ENCODE peak calls at places on chromosomes 2 and 18, in six cellular contexts. G, B, H, T, I and S are unnamed samples.

GRCh38 chr2:27522400-27522945 is 25.8 kb downstream of the GCKR start:
- DNase-seq in G (peak), B (no peak), H (no peak), T (no peak), I (no peak), S (no peak)

GRCh38 chr2:25881759-25882158 is 3.5 kb upstream of the ASXL2 start:
- DNase-seq in G (no peak), B (no peak), H (no peak), T (no peak), I (no peak), S (no peak)

GRCh38 chr2:164847966-164848365 is 6.3 kb upstream of the COBLL1 start:
- DNase-seq in G (no peak), B (no peak), H (no peak), T (no peak), I (no peak), S (no peak)

GRCh38 chr2:180578441-180578840 is 402.0 kb upstream of the UBE2E3 start:
- DNase-seq in G (no peak), B (no peak), H (no peak), T (no peak), I (no peak), S (no peak)

GRCh38 chr2:236728916-236729670 is 159.5 kb downstream of the ACKR3 start:
- DNase-seq in G (no peak), B (no peak), H (no peak), T (no peak), I (no peak), S (no peak)

GRCh38 chr2:181943411-181944124 is 42.1 kb upstream of the PPP1R1C start:
- DNase-seq in G (no peak), B (no peak), H (no peak), T (no peak), I (no peak), S (no peak)

GRCh38 chr2:182649316-182649715 is 66.7 kb upstream of the DNAJC10 start:
- DNase-seq in G (peak), B (no peak), H (no peak), T (peak), I (no peak), S (no peak)

GRCh38 chr2:65434592-65435241 is 2.3 kb upstream of the SPRED2 start:
- DNase-seq in G (no peak), B (no peak), H (no peak), T (no peak), I (no peak), S (no peak)

GRCh38 chr2:108270768-108271506 is 17.8 kb upstream of the SULT1C2 start:
- DNase-seq in G (no peak), B (no peak), H (no peak), T (no peak), I (no peak), S (no peak)

GRCh38 chr2:126749537-126749936 is 93.6 kb downstream of the GYPC start:
- DNase-seq in G (no peak), B (no peak), H (no peak), T (no peak), I (no peak), S (no peak)

GRCh38 chr2:79717364-79718007 is 204.6 kb downstream of the CTNNA2 start:
- DNase-seq in G (peak), B (no peak), H (peak), T (no peak), I (no peak), S (no peak)

GRCh38 chr18:60202702-60203101 is 169.9 kb downstream of the MC4R start:
- DNase-seq in G (no peak), B (no peak), H (no peak), T (no peak), I (no peak), S (no peak)

GRCh38 chr2:32683520-32684086 is 55.8 kb downstream of the TTC27 start:
- DNase-seq in G (no peak), B (no peak), H (no peak), T (no peak), I (no peak), S (no peak)

GRCh38 chr2:121570036-121570664 is 39.5 kb downstream of the RNU4ATAC start:
- DNase-seq in G (no peak), B (no peak), H (no peak), T (no peak), I (no peak), S (no peak)

GRCh38 chr2:26302846-26303245 is 43.1 kb upstream of the SELENOI start:
- DNase-seq in G (no peak), B (no peak), H (no peak), T (no peak), I (no peak), S (no peak)

GRCh38 chr2:202831241-202831997 is 40.1 kb downstream of the ICA1L start:
- DNase-seq in G (peak), B (peak), H (peak), T (no peak), I (no peak), S (peak)

GRCh38 chr2:69067026-69067630 is 54.1 kb downstream of the ANTXR1 start:
- DNase-seq in G (no peak), B (no peak), H (no peak), T (no peak), I (no peak), S (no peak)

GRCh38 chr2:229235136-229235914 is 35.8 kb downstream of the PID1 start:
- DNase-seq in G (no peak), B (no peak), H (no peak), T (no peak), I (no peak), S (no peak)

GRCh38 chr2:159146930-159147666 is 139.4 kb downstream of the WDSUB1 start:
- DNase-seq in G (no peak), B (no peak), H (no peak), T (no peak), I (no peak), S (no peak)

GRCh38 chr2:43461461-43462073 is 134.3 kb downstream of the THADA start:
- DNase-seq in G (no peak), B (no peak), H (no peak), T (no peak), I (no peak), S (no peak)

GRCh38 chr2:30252723-30253688 is 21.7 kb downstream of the LBH start:
- DNase-seq in G (peak), B (no peak), H (peak), T (no peak), I (no peak), S (peak)

GRCh38 chr2:80238692-80239469 is 65.7 kb downstream of the LRRTM1 start:
- DNase-seq in G (peak), B (no peak), H (no peak), T (no peak), I (no peak), S (no peak)

GRCh38 chr18:13281406-13281805 is 62.8 kb downstream of the LDLRAD4 start:
- DNase-seq in G (no peak), B (no peak), H (no peak), T (no peak), I (no peak), S (no peak)

GRCh38 chr2:36413218-36413617 is 57.6 kb downstream of the CRIM1 start:
- DNase-seq in G (no peak), B (no peak), H (no peak), T (no peak), I (no peak), S (no peak)

GRCh38 chr2:210556355-210556980 is at the start of gene CPS1:
- DNase-seq in G (no peak), B (no peak), H (no peak), T (no peak), I (no peak), S (no peak)